ENCODE peak calls at places on chromosomes 7 and 10, in eight cellular contexts. H is heart right ventricle, X is PC-3, C is AG10803, Z is psoas muscle, S is skeletal muscle cell, J is activated T-cell treated with anti-CD3 and anti-CD28 coated beads for 1 hour, L is ACHN. U is an unnamed sample.
A peak's percentile ranks its signal among the peaks of the same experiment; 100 is the strongest.

GRCh38 chr10:12390733-12391132 is 41.4 kb downstream of the CAMK1D start:
- DNase-seq in L (no peak), H (peak; percentile 20), J (no peak), X (no peak), Z (no peak), C (no peak), S (no peak), U (peak; percentile 82)

GRCh38 chr10:25226775-25227682 is 52.2 kb downstream of the GPR158 start:
- DNase-seq in S (peak; percentile 1), C (peak; percentile 51), H (peak; percentile 16), Z (no peak), X (peak; percentile 59), L (peak; percentile 53), J (no peak), U (no peak)

GRCh38 chr10:114044251-114045070 is 795 bp downstream of the ADRB1 start:
- DNase-seq in H (no peak), X (no peak), C (no peak), S (no peak), Z (peak; percentile 51), L (no peak), J (no peak), U (no peak)

GRCh38 chr7:368651-369475 is 78.9 kb downstream of the FOXL3 start:
- DNase-seq in H (no peak), L (no peak), S (no peak), C (no peak), X (no peak), Z (peak; percentile 48), J (no peak), U (peak; percentile 72)

GRCh38 chr10:11919271-11919670 is 96.1 kb downstream of the PROSER2 start:
- DNase-seq in H (no peak), J (no peak), L (no peak), Z (no peak), S (no peak), X (no peak), C (no peak), U (no peak)

GRCh38 chr10:78543749-78544446 is 510.2 kb downstream of the RPS24 start:
- DNase-seq in L (no peak), H (peak; percentile 70), Z (peak; percentile 87), X (no peak), S (peak; percentile 86), C (peak; percentile 98), J (no peak), U (peak; percentile 89)

GRCh38 chr7:98996162-98996552 is 117.8 kb downstream of the TRRAP start:
- DNase-seq in J (no peak), H (no peak), S (no peak), Z (no peak), C (no peak), L (no peak), X (no peak), U (no peak)

GRCh38 chr7:47576031-47576908 is 5.6 kb downstream of the TNS3 start:
- DNase-seq in C (peak; percentile 80), X (peak; percentile 96), J (no peak), H (peak; percentile 69), Z (peak; percentile 87), S (no peak), L (peak; percentile 80), U (peak; percentile 82)

GRCh38 chr10:121667948-121668335 is 69.7 kb upstream of the FGFR2 start:
- DNase-seq in Z (no peak), H (no peak), C (peak; percentile 13), X (no peak), J (no peak), S (no peak), L (no peak), U (no peak)

GRCh38 chr7:132817844-132818427 is 241.7 kb upstream of the PLXNA4 start:
- DNase-seq in J (no peak), H (no peak), Z (no peak), C (peak; percentile 51), S (no peak), X (no peak), L (no peak), U (no peak)

GRCh38 chr10:132112611-132113010 is 46.9 kb downstream of the JAKMIP3 start:
- DNase-seq in C (no peak), X (no peak), J (no peak), S (no peak), Z (no peak), H (no peak), L (no peak), U (no peak)

GRCh38 chr7:103031781-103032180 is 42.8 kb downstream of the FBXL13 start:
- DNase-seq in S (no peak), L (no peak), Z (no peak), C (peak; percentile 1), J (no peak), X (peak; percentile 32), H (no peak), U (no peak)

GRCh38 chr10:121558246-121558645 is 40.0 kb downstream of the FGFR2 start:
- DNase-seq in S (no peak), L (no peak), Z (no peak), H (no peak), J (no peak), C (no peak), X (no peak), U (no peak)

GRCh38 chr10:122294006-122294405 is 22.9 kb downstream of the BTBD16 start:
- DNase-seq in S (no peak), L (no peak), J (no peak), Z (no peak), C (peak; percentile 22), X (peak; percentile 63), H (no peak), U (no peak)

GRCh38 chr10:34469446-34469845 is 345.6 kb downstream of the PARD3 start:
- DNase-seq in X (no peak), H (no peak), S (no peak), C (no peak), Z (no peak), L (no peak), J (no peak), U (no peak)